ENCODE peak calls at places on chromosomes 16 and 17, in four cellular contexts. One of them, this sample, is unnamed.

GRCh38 chr17:18377437-18378204 is at the start of gene EVPLL:
- DNase-seq in tibial artery: no peak
- DNase-seq in stimulated activated CD8-positive, alpha-beta memory T cell treated with anti-CD3 and anti-CD28 coated beads, Interleukin-7, amount 100 ng/mL, for 1 hour: no peak
- DNase-seq in CD8-positive, alpha-beta T cell: no peak
- DNase-seq in this sample: no peak

GRCh38 chr17:47821031-47821423 is 567 bp downstream of the OSBPL7 start:
- DNase-seq in tibial artery: no peak
- DNase-seq in stimulated activated CD8-positive, alpha-beta memory T cell treated with anti-CD3 and anti-CD28 coated beads, Interleukin-7, amount 100 ng/mL, for 1 hour: no peak
- DNase-seq in CD8-positive, alpha-beta T cell: no peak
- DNase-seq in this sample: no peak

GRCh38 chr16:50692999-50693781 is at the start of gene NOD2:
- DNase-seq in tibial artery: peak
- DNase-seq in stimulated activated CD8-positive, alpha-beta memory T cell treated with anti-CD3 and anti-CD28 coated beads, Interleukin-7, amount 100 ng/mL, for 1 hour: no peak
- DNase-seq in CD8-positive, alpha-beta T cell: no peak
- DNase-seq in this sample: no peak

GRCh38 chr16:55242667-55243066 is 81.3 kb upstream of the IRX6 start:
- DNase-seq in tibial artery: no peak
- DNase-seq in stimulated activated CD8-positive, alpha-beta memory T cell treated with anti-CD3 and anti-CD28 coated beads, Interleukin-7, amount 100 ng/mL, for 1 hour: no peak
- DNase-seq in CD8-positive, alpha-beta T cell: no peak
- DNase-seq in this sample: no peak

GRCh38 chr16:57447142-57447962 is at the start of the genes CIAPIN1 and COQ9:
- DNase-seq in tibial artery: peak
- DNase-seq in stimulated activated CD8-positive, alpha-beta memory T cell treated with anti-CD3 and anti-CD28 coated beads, Interleukin-7, amount 100 ng/mL, for 1 hour: peak
- DNase-seq in CD8-positive, alpha-beta T cell: peak
- DNase-seq in this sample: peak

GRCh38 chr17:6497496-6498221 is 53.4 kb downstream of the PIMREG start:
- DNase-seq in tibial artery: peak
- DNase-seq in stimulated activated CD8-positive, alpha-beta memory T cell treated with anti-CD3 and anti-CD28 coated beads, Interleukin-7, amount 100 ng/mL, for 1 hour: no peak
- DNase-seq in CD8-positive, alpha-beta T cell: no peak
- DNase-seq in this sample: no peak

GRCh38 chr17:68697850-68698313 is 96.7 kb upstream of the FAM20A start:
- DNase-seq in tibial artery: no peak
- DNase-seq in stimulated activated CD8-positive, alpha-beta memory T cell treated with anti-CD3 and anti-CD28 coated beads, Interleukin-7, amount 100 ng/mL, for 1 hour: no peak
- DNase-seq in CD8-positive, alpha-beta T cell: no peak
- DNase-seq in this sample: no peak

GRCh38 chr17:364766-365165 is 12.2 kb upstream of the RPH3AL start:
- DNase-seq in tibial artery: no peak
- DNase-seq in stimulated activated CD8-positive, alpha-beta memory T cell treated with anti-CD3 and anti-CD28 coated beads, Interleukin-7, amount 100 ng/mL, for 1 hour: no peak
- DNase-seq in CD8-positive, alpha-beta T cell: no peak
- DNase-seq in this sample: no peak

GRCh38 chr17:75307957-75308731 is 18.9 kb upstream of the SLC25A19 start:
- DNase-seq in tibial artery: no peak
- DNase-seq in stimulated activated CD8-positive, alpha-beta memory T cell treated with anti-CD3 and anti-CD28 coated beads, Interleukin-7, amount 100 ng/mL, for 1 hour: no peak
- DNase-seq in CD8-positive, alpha-beta T cell: no peak
- DNase-seq in this sample: no peak

GRCh38 chr17:14794961-14795360 is 470.2 kb downstream of the PMP22 start:
- DNase-seq in tibial artery: no peak
- DNase-seq in stimulated activated CD8-positive, alpha-beta memory T cell treated with anti-CD3 and anti-CD28 coated beads, Interleukin-7, amount 100 ng/mL, for 1 hour: no peak
- DNase-seq in CD8-positive, alpha-beta T cell: no peak
- DNase-seq in this sample: no peak

GRCh38 chr17:42077770-42078169 is 20.5 kb downstream of the ZNF385C start:
- DNase-seq in tibial artery: no peak
- DNase-seq in stimulated activated CD8-positive, alpha-beta memory T cell treated with anti-CD3 and anti-CD28 coated beads, Interleukin-7, amount 100 ng/mL, for 1 hour: no peak
- DNase-seq in CD8-positive, alpha-beta T cell: no peak
- DNase-seq in this sample: no peak

GRCh38 chr17:48625502-48626201 is 506 bp downstream of the HOXB9 start:
- DNase-seq in tibial artery: no peak
- DNase-seq in stimulated activated CD8-positive, alpha-beta memory T cell treated with anti-CD3 and anti-CD28 coated beads, Interleukin-7, amount 100 ng/mL, for 1 hour: no peak
- DNase-seq in CD8-positive, alpha-beta T cell: no peak
- DNase-seq in this sample: no peak

GRCh38 chr17:51035436-51035835 is 85.2 kb downstream of the SPAG9 start:
- DNase-seq in tibial artery: no peak
- DNase-seq in stimulated activated CD8-positive, alpha-beta memory T cell treated with anti-CD3 and anti-CD28 coated beads, Interleukin-7, amount 100 ng/mL, for 1 hour: no peak
- DNase-seq in CD8-positive, alpha-beta T cell: no peak
- DNase-seq in this sample: no peak

GRCh38 chr16:16071631-16072244 is 122.3 kb downstream of the ABCC1 start:
- DNase-seq in tibial artery: no peak
- DNase-seq in stimulated activated CD8-positive, alpha-beta memory T cell treated with anti-CD3 and anti-CD28 coated beads, Interleukin-7, amount 100 ng/mL, for 1 hour: no peak
- DNase-seq in CD8-positive, alpha-beta T cell: no peak
- DNase-seq in this sample: no peak

This sample was measured in T-helper 1 cell.